ENCODE peak calls at places on chromosomes 5 and 9, in six cellular contexts. A, T, Z, B, P and F are unnamed samples.

GRCh38 chr5:172106511-172107356 is 81.3 kb downstream of the STK10 start:
- DNase-seq in A (peak), T (peak), Z (peak), B (peak), P (peak), F (no peak)

GRCh38 chr5:170120576-170120975 is 14.9 kb downstream of the FOXI1 start:
- DNase-seq in A (no peak), T (peak), Z (no peak), B (no peak), P (no peak), F (no peak)

GRCh38 chr5:139561655-139562451 is 714 bp downstream of the UBE2D2 start:
- DNase-seq in A (peak), T (peak), Z (peak), B (peak), P (peak), F (no peak)

GRCh38 chr5:98349251-98349989 is 424.0 kb upstream of the RGMB start:
- DNase-seq in A (peak), T (peak), Z (no peak), B (no peak), P (peak), F (no peak)

GRCh38 chr9:132994410-132995120 is 16.1 kb downstream of the GFI1B start:
- DNase-seq in A (no peak), T (peak), Z (no peak), B (no peak), P (peak), F (no peak)

GRCh38 chr5:177427211-177427822 is 841 bp downstream of the GRK6 start:
- DNase-seq in A (peak), T (no peak), Z (no peak), B (no peak), P (peak), F (no peak)

GRCh38 chr5:73499187-73499586 is 945 bp downstream of the BTF3 start:
- DNase-seq in A (peak), T (no peak), Z (no peak), B (no peak), P (no peak), F (no peak)

GRCh38 chr9:80885894-80886293 is 803.5 kb downstream of the TLE1 start:
- DNase-seq in A (no peak), T (no peak), Z (peak), B (no peak), P (peak), F (no peak)

GRCh38 chr5:151664694-151665583 is 21.8 kb downstream of the SPARC start:
- DNase-seq in A (no peak), T (peak), Z (no peak), B (no peak), P (no peak), F (peak)

GRCh38 chr5:83509535-83509934 is 38.0 kb downstream of the VCAN start:
- DNase-seq in A (no peak), T (peak), Z (no peak), B (no peak), P (no peak), F (peak)